ENCODE peak calls at places on chromosomes 6 and 20, in nine cellular contexts. G is CD4-positive, CD25-positive, alpha-beta regulatory T cell; H is left lung; T is HCT116; F is BE2C; D is Panc1; X is K562; A is prostate gland; E is psoas muscle. I is an unnamed sample.
A peak's percentile ranks its signal among the peaks of the same experiment; 100 is the strongest.

GRCh38 chr6:89313006-89313405 is 2.1 kb downstream of the GABRR2 start:
- DNase-seq in G (no peak), H (no peak), T (no peak), F (no peak), D (no peak), X (no peak), A (no peak), E (no peak), I (no peak)

GRCh38 chr6:45541934-45542333 is 164.2 kb upstream of the SUPT3H start:
- DNase-seq in G (no peak), H (no peak), T (no peak), F (no peak), D (no peak), X (no peak), A (no peak), E (no peak), I (no peak)

GRCh38 chr6:90716345-90716744 is 129.5 kb upstream of the MAP3K7 start:
- DNase-seq in G (no peak), H (no peak), T (no peak), F (no peak), D (no peak), X (no peak), A (no peak), E (no peak), I (no peak)

GRCh38 chr6:149046822-149047246 is 270.7 kb upstream of the TAB2 start:
- DNase-seq in G (peak; percentile 61), H (no peak), T (no peak), F (no peak), D (no peak), X (no peak), A (no peak), E (no peak), I (no peak)

GRCh38 chr6:46947497-46947896 is 25.8 kb upstream of the ADGRF5 start:
- DNase-seq in G (no peak), H (no peak), T (no peak), F (no peak), D (no peak), X (no peak), A (no peak), E (no peak), I (no peak)

GRCh38 chr6:161374971-161375873 is 101.4 kb upstream of the AGPAT4 start:
- DNase-seq in G (no peak), H (peak; percentile 81), T (no peak), F (peak; percentile 70), D (no peak), X (peak; percentile 76), A (peak; percentile 58), E (peak; percentile 81), I (no peak)

GRCh38 chr6:167409689-167410088 is 84.8 kb downstream of the TTLL2 start:
- DNase-seq in G (no peak), H (no peak), T (no peak), F (no peak), D (no peak), X (no peak), A (no peak), E (no peak), I (no peak)

GRCh38 chr6:100904316-100904715 is 23.2 kb upstream of the ASCC3 start:
- DNase-seq in G (no peak), H (no peak), T (no peak), F (no peak), D (no peak), X (no peak), A (no peak), E (no peak), I (no peak)

GRCh38 chr6:100283288-100283687 is 181.4 kb downstream of the SIM1 start:
- DNase-seq in G (no peak), H (no peak), T (peak; percentile 75), F (no peak), D (peak; percentile 42), X (peak; percentile 32), A (no peak), E (no peak), I (no peak)

GRCh38 chr6:143176090-143177021 is 115.7 kb downstream of the AIG1 start:
- DNase-seq in G (no peak), H (peak; percentile 24), T (peak; percentile 19), F (peak; percentile 19), D (no peak), X (no peak), A (no peak), E (no peak), I (no peak)

GRCh38 chr6:14149053-14149746 is 31.6 kb downstream of the CD83 start:
- DNase-seq in G (no peak), H (no peak), T (no peak), F (no peak), D (no peak), X (no peak), A (no peak), E (no peak), I (no peak)

GRCh38 chr6:167341038-167341613 is 16.2 kb downstream of the TTLL2 start:
- DNase-seq in G (no peak), H (no peak), T (no peak), F (no peak), D (no peak), X (no peak), A (no peak), E (no peak), I (no peak)

GRCh38 chr6:133804263-133804662 is 84.7 kb upstream of the TCF21 start:
- DNase-seq in G (no peak), H (no peak), T (no peak), F (no peak), D (no peak), X (no peak), A (no peak), E (no peak), I (no peak)

DNA sequence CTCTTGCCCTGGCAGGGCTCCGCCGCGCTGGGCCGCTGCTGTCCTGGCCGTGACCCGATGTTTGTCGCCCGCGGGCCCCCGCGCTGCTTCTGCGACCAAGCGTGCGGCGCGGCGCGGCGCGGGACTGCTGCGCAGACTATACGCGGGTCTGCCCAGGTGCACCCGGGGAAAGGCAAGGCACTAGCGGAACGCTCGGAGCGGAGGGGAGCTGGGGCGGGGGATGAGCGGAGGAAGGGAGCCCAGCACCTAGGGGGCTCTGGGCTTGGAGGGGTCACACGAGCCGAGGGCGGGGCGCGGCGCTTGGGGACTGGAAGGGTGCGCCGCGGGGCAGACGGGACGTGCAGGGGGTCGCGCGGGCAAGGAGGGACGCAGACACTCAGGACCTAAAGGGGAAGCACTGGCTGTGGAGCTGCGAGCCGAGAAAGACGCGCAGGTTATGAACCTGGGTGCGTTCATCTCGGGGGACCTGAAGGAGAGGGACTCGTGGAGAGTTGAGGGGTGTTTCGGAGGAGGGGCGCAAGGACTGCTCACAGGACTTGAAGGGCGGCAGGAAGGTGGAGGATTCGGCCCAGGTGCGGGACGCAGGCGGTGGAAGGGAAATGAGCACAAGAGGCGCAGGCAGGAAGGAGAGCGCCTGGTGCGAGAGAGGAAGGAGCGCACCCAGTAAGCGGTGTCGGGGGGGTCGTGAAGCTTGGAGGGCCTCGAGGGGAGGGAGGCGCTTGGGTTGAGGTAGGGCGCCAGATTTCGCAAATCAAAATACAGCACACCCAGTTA is 40.8 kb upstream of the ZNFX1 start:
- DNase-seq in G (peak; percentile 47), H (peak; percentile 83), T (no peak), F (no peak), D (no peak), X (no peak), A (no peak), E (no peak), I (peak; percentile 23)
- H3K4me3 ChIP-seq in G (peak overlapping the region; percentile 44), H (no peak overlapping the region), T (no peak overlapping the region), F (no peak overlapping the region), D (peak overlapping the region; percentile 4), X (no peak overlapping the region), A (peak overlapping the region; percentile 36), E (peak overlapping the region; percentile 58), I (peak overlapping the region; percentile 66)

DNA sequence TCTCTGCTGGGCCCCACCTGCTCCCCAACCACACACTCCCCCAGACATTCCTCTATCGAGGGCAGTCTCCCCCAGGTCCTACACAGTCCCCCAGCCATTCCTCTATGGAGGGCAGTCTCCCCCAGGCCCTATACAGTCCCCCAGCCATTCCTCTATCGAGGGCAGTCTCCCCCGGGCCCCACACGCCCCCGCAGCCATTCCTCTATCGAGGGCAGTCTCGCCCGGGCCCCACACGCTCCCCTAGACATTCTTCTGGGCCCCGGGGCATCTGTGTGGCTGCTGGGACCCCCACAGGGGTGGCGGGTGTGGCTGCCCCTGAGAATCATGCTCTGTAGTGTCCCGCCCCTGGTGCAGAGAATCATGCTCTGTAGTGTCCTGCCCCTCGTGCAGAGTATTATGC is 43.6 kb upstream of the BHLHE23 start:
- DNase-seq in G (no peak), H (peak; percentile 44), T (no peak), F (peak; percentile 4), D (no peak), X (no peak), A (no peak), E (peak; percentile 19), I (no peak)
- H3K27me3 ChIP-seq in G (no peaks in the 10 kb centered on the region), H (peaks cover 67% of the 10 kb centered on the region), T (peaks cover 7% of the 10 kb centered on the region), F (peaks cover 17% of the 10 kb centered on the region), D (no peaks in the 10 kb centered on the region), X (peaks cover 82% of the 10 kb centered on the region), A (peaks cover 8% of the 10 kb centered on the region), E (peaks cover 16% of the 10 kb centered on the region), I (no peaks in the 10 kb centered on the region)

GRCh38 chr20:48724891-48725588 is 102.8 kb downstream of the PREX1 start:
- DNase-seq in G (no peak), H (no peak), T (no peak), F (no peak), D (no peak), X (no peak), A (no peak), E (no peak), I (no peak)

GRCh38 chr20:48727226-48727625 is 100.6 kb downstream of the PREX1 start:
- DNase-seq in G (no peak), H (no peak), T (no peak), F (no peak), D (no peak), X (no peak), A (no peak), E (no peak), I (no peak)

GRCh38 chr20:48728042-48728837 is 99.6 kb downstream of the PREX1 start:
- DNase-seq in G (no peak), H (no peak), T (no peak), F (no peak), D (no peak), X (no peak), A (no peak), E (no peak), I (no peak)

GRCh38 chr20:48723308-48724264 is 104.2 kb downstream of the PREX1 start:
- DNase-seq in G (no peak), H (peak; percentile 87), T (no peak), F (no peak), D (no peak), X (no peak), A (no peak), E (peak; percentile 67), I (no peak)

DNA sequence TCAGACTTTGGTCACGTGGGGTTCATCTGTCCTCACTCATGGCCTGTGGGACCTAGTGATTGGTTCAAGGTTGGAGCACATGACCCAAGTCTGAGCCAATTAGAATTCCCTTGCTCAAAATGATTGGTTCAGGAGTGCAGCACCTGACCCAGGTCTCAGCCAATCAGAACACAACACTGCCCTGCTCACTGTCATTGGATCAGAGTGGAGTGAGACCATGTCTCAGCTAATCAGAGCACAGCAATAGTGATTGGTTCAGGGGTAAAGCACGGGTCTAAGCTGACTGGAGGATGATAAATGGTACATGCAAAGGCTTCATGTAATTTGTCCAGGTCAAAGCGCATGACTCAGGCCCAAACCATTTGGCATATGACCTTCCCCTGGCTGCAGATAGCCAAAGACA is 102.2 kb downstream of the PREX1 start:
- DNase-seq in G (no peak), H (no peak), T (peak; percentile 21), F (peak; percentile 41), D (no peak), X (peak; percentile 50), A (no peak), E (no peak), I (no peak)
- H3K4me1 ChIP-seq in G (peaks cover 7% of the 10 kb centered on the region), H (peaks cover 88% of the 10 kb centered on the region), T (no peaks in the 10 kb centered on the region), F (no peaks in the 10 kb centered on the region), D (peaks cover 13% of the 10 kb centered on the region), X (peaks cover 13% of the 10 kb centered on the region), A (no peaks in the 10 kb centered on the region), E (no peaks in the 10 kb centered on the region), I (peaks cover 52% of the 10 kb centered on the region)

GRCh38 chr6:137494967-137495595 is 887 bp upstream of the OLIG3 start:
- DNase-seq in G (no peak), H (peak; percentile 71), T (no peak), F (no peak), D (no peak), X (no peak), A (no peak), E (no peak), I (no peak)
- H3K4me3 ChIP-seq in G (no peak overlapping the region), H (no peak overlapping the region), T (no peak overlapping the region), F (no peak overlapping the region), D (no peak overlapping the region), X (no peak overlapping the region), A (no peak overlapping the region), E (no peak overlapping the region), I (no peak overlapping the region)

I was measured in CD8-positive, alpha-beta T cell.